ENCODE peak calls at places on chromosomes 11 and 22, in four cellular contexts. One of them, this sample, is unnamed.

GRCh38 chr11:34238966-34239365 is 118.8 kb downstream of the ABTB2 start:
- DNase-seq in stomach: no peak
- DNase-seq in H1: no peak
- DNase-seq in suprapubic skin: no peak
- DNase-seq in this sample: no peak

GRCh38 chr22:47090591-47091240 is 328.3 kb downstream of the TBC1D22A start:
- DNase-seq in stomach: no peak
- DNase-seq in H1: no peak
- DNase-seq in suprapubic skin: no peak
- DNase-seq in this sample: no peak

GRCh38 chr11:62850911-62851806 is 11.8 kb upstream of the WDR74 start:
- DNase-seq in stomach: no peak
- DNase-seq in H1: no peak
- DNase-seq in suprapubic skin: no peak
- DNase-seq in this sample: no peak

GRCh38 chr11:35649984-35650383 is 12.6 kb upstream of the TRIM44 start:
- DNase-seq in stomach: no peak
- DNase-seq in H1: no peak
- DNase-seq in suprapubic skin: no peak
- DNase-seq in this sample: no peak

GRCh38 chr11:94793002-94793401 is 24.8 kb downstream of the AMOTL1 start:
- DNase-seq in stomach: no peak
- DNase-seq in H1: no peak
- DNase-seq in suprapubic skin: no peak
- DNase-seq in this sample: no peak

GRCh38 chr11:115085461-115086220 is 407.3 kb downstream of the NXPE2 start:
- DNase-seq in stomach: no peak
- DNase-seq in H1: no peak
- DNase-seq in suprapubic skin: no peak
- DNase-seq in this sample: no peak

GRCh38 chr11:93984205-93984586 is 37.0 kb upstream of the HEPHL1 start:
- DNase-seq in stomach: no peak
- DNase-seq in H1: no peak
- DNase-seq in suprapubic skin: no peak
- DNase-seq in this sample: no peak

GRCh38 chr11:82732734-82733443 is 775 bp downstream of the FAM181B start:
- DNase-seq in stomach: no peak
- DNase-seq in H1: no peak
- DNase-seq in suprapubic skin: no peak
- DNase-seq in this sample: peak

GRCh38 chr22:38258895-38259294 is 13.9 kb downstream of the TMEM184B start:
- DNase-seq in stomach: no peak
- DNase-seq in H1: no peak
- DNase-seq in suprapubic skin: no peak
- DNase-seq in this sample: no peak
- TF ChIP-seq EP300 in stomach: no peak
- TF ChIP-seq EP300 in H1: no peak
- TF ChIP-seq EP300 in suprapubic skin: no peak
- TF ChIP-seq EP300 in this sample: no peak

GRCh38 chr11:69636870-69637600 is 3.9 kb upstream of the CCND1 start:
- DNase-seq in stomach: no peak
- DNase-seq in H1: no peak
- DNase-seq in suprapubic skin: no peak
- DNase-seq in this sample: no peak
- TF ChIP-seq POLR2AphosphoS5 in stomach: no peak
- TF ChIP-seq POLR2AphosphoS5 in H1: no peak
- TF ChIP-seq POLR2AphosphoS5 in suprapubic skin: no peak
- TF ChIP-seq POLR2AphosphoS5 in this sample: no peak

GRCh38 chr11:130999992-131000770 is 83.9 kb upstream of the SNX19 start:
- DNase-seq in stomach: no peak
- DNase-seq in H1: no peak
- DNase-seq in suprapubic skin: no peak
- DNase-seq in this sample: no peak
- TF ChIP-seq EP300 in stomach: no peak
- TF ChIP-seq EP300 in H1: no peak
- TF ChIP-seq EP300 in suprapubic skin: no peak
- TF ChIP-seq EP300 in this sample: no peak

DNA sequence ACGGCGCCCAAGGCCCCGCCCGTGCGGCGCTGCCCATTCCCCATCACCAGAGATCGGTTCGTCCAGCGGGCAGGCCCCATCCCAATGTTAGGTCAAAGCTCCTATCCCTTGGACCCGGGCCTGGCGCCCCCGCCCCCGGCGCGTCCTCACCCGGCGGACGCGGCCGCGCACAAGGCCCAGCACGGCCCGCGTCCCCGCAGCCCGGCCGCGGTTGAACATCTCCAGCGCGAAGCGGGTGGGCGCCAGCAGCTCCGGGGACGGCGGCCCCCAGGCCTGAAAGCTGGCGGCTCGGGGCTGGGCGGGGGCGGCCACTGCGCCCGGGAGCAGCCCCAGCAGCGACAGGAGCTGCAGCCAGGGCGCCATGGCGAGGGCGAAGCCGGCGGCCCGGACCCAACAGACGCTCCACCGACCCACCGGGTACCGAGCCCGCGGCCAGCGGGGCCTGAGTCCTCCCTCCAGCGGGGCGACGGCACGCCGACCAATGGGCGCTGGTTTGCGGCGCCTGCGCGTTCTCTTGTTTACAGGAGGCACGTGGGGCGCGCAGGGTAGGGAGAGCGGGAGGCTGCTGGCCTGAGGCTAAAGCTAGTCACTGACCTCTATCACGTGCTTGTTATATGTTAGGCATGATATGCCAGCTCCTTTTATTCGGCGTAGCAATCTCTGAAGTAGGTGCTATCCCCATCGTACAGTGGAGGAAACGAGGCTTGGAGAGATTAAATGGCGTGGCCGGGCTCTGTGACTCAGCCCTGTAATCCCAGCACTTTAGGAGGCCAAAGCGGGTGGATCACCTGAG is at the start of gene CTSF:
- DNase-seq in stomach: peak
- DNase-seq in H1: no peak
- DNase-seq in suprapubic skin: peak
- DNase-seq in this sample: peak
- TF ChIP-seq POLR2AphosphoS5 in stomach: no peak
- TF ChIP-seq POLR2AphosphoS5 in H1: no peak
- TF ChIP-seq POLR2AphosphoS5 in suprapubic skin: no peak
- TF ChIP-seq POLR2AphosphoS5 in this sample: no peak

DNA sequence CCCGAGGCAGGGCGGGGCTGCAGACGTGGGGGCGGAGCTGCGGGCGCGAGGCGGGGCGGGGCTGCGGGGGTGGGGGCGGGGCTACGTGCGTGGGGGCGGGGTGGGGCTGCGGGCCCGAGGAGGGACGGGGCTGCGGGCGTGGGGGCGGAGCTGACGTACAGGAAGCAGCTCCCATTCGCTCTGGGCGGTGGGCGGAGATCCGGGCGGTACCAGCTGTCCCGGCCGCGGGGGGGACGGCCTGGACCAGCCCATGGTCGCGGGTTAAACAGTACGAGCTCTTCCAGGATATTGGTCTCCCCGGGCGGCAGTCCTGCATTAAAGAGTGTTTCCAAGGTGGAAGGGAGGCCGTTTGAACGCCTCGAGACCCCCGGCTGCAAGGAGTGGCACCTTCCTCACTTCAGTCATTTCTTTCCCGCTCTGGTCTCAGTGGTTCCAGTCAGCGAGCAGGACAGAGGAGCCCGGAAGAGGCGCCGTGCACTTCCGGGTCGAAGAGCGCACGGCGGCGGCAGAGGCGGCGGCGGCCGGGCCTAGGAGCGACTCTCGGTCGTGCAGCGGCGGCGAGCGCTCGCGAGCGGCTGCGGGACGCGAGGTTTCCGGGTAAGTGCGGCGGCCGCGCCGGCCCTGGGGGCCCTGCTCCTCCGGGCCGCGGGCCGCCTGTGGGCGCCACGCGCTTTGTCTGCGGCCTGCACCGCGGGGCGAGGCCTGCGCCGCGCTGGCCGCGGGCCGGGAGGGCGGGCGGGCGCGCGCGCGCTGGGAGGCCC is at the start of gene PHRF1:
- DNase-seq in stomach: peak
- DNase-seq in H1: peak
- DNase-seq in suprapubic skin: peak
- DNase-seq in this sample: peak
- TF ChIP-seq EP300 in stomach: no peak
- TF ChIP-seq EP300 in H1: no peak
- TF ChIP-seq EP300 in suprapubic skin: no peak
- TF ChIP-seq EP300 in this sample: no peak

DNA sequence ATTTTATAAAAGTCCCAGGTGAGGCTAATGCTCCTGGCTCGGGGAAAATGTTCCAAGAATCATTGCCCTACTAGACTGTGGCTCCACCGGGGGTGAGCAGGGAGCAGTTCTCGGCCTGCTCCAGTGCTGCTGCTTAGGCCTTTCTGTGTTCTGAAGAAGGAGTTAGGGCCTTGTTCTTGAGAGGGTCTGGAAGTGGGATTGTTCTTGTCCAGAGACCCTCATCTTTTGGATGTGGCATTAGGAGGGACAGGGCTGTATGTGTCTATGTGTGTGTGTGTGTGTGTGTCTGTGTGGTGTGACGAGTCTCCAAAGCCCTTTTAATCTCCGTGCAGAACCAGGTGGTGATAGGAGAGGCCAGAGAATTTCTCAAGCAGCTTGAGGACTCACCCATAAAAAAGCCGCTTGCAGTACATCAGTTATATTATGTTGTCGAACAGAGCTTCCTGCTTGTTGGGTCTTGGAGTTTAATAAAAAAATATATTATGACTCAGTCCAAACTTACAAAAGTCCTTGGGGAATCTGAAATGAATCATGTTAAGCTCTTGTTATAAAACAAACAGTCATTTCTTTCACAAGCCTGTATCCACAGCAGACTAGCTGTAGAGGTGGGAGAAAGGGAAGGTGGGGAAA is 196.5 kb downstream of the TENM4 start:
- DNase-seq in stomach: no peak
- DNase-seq in H1: no peak
- DNase-seq in suprapubic skin: no peak
- DNase-seq in this sample: no peak
- TF ChIP-seq POLR2AphosphoS5 in stomach: no peak
- TF ChIP-seq POLR2AphosphoS5 in H1: no peak
- TF ChIP-seq POLR2AphosphoS5 in suprapubic skin: no peak
- TF ChIP-seq POLR2AphosphoS5 in this sample: peak

GRCh38 chr22:28835630-28836189 is 35.3 kb upstream of the XBP1 start:
- DNase-seq in stomach: no peak
- DNase-seq in H1: no peak
- DNase-seq in suprapubic skin: no peak
- DNase-seq in this sample: no peak
- TF ChIP-seq EP300 in stomach: no peak
- TF ChIP-seq EP300 in H1: no peak
- TF ChIP-seq EP300 in suprapubic skin: no peak
- TF ChIP-seq EP300 in this sample: no peak

DNA sequence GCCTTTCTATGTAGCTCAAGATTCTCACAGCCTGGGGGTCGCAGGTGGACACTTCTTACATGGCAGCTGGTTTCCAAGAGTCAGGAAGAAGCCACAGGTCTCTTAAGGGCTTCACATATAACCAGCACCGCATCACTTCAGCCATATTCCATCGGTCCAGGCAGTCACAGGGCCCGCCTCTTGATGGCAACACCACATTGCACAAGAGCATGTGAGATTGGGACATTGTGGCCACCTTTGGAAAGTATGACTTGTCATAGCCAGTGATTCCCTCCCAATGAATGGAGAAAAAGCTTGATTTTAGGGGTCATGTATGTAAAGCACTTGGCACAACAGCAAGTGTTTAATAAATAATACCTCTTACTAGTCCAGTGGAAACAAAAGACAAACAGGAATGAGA is 98.3 kb downstream of the NCAM1 start:
- DNase-seq in stomach: no peak
- DNase-seq in H1: no peak
- DNase-seq in suprapubic skin: no peak
- DNase-seq in this sample: no peak
- TF ChIP-seq POLR2AphosphoS5 in stomach: no peak
- TF ChIP-seq POLR2AphosphoS5 in H1: no peak
- TF ChIP-seq POLR2AphosphoS5 in suprapubic skin: no peak
- TF ChIP-seq POLR2AphosphoS5 in this sample: no peak

GRCh38 chr22:41798736-41799135 is 1.7 kb upstream of the CCDC134 start:
- DNase-seq in stomach: no peak
- DNase-seq in H1: no peak
- DNase-seq in suprapubic skin: no peak
- DNase-seq in this sample: no peak

GRCh38 chr22:41799486-41800347 is 762 bp upstream of the CCDC134 start:
- DNase-seq in stomach: peak
- DNase-seq in H1: no peak
- DNase-seq in suprapubic skin: peak
- DNase-seq in this sample: peak

GRCh38 chr22:41801147-41801819 is 804 bp downstream of the CCDC134 start:
- DNase-seq in stomach: no peak
- DNase-seq in H1: no peak
- DNase-seq in suprapubic skin: no peak
- DNase-seq in this sample: no peak

GRCh38 chr22:41801886-41802285 is 1.4 kb downstream of the CCDC134 start:
- DNase-seq in stomach: no peak
- DNase-seq in H1: no peak
- DNase-seq in suprapubic skin: no peak
- DNase-seq in this sample: no peak

DNA sequence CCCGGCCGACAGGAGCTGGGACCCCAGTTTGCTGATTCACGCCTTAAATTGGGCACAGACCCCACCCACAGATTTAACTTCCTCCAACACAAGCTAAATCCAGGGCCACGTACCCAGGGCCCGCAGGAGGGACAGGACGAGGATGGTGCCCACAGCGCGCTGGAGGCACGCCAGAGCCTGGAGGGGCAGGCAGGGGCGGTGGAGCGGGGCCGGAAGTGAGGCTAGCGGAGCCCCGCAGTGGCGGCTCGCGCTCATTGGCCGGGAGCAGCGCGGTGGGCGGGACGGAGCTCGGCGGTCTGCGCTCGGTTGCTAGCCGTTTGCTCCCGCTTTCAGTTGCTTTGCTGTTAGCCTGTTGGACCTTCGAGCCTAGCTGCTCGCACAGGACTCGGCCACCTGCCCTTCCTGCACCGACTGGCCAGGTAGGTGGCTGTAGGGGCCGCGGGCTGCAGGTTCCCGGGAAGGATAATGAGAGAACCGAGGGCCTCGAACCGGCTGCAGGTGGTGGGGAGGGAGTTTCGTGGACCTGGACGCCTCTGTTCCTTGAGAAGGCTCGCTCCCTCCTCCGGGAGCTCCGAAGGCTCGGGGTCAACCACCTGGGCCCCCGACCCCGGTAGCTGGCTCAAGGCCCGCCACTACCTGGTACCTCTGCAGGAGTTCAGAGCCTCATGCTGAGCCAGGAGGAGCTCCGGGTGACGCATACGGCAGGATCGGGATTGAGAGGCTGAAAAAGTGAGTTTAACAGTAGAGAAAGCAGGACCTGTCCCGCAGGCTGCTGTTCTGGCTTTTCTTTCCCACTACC is at the start of gene CCDC134:
- DNase-seq in stomach: peak
- DNase-seq in H1: peak
- DNase-seq in suprapubic skin: peak
- DNase-seq in this sample: peak
- TF ChIP-seq EP300 in stomach: no peak
- TF ChIP-seq EP300 in H1: no peak
- TF ChIP-seq EP300 in suprapubic skin: no peak
- TF ChIP-seq EP300 in this sample: no peak

GRCh38 chr22:17969732-17970131 is 54.6 kb downstream of the MICAL3 start:
- DNase-seq in stomach: no peak
- DNase-seq in H1: no peak
- DNase-seq in suprapubic skin: no peak
- DNase-seq in this sample: no peak
- TF ChIP-seq POLR2AphosphoS5 in stomach: no peak
- TF ChIP-seq POLR2AphosphoS5 in H1: no peak
- TF ChIP-seq POLR2AphosphoS5 in suprapubic skin: no peak
- TF ChIP-seq POLR2AphosphoS5 in this sample: peak